ENCODE peak calls at places on chromosomes 13 and 19, in six cellular contexts. One of them, this sample, is unnamed.

GRCh38 chr19:34576292-34576691 is 94.7 kb downstream of the WTIP start:
- DNase-seq in neuronal stem cell: no peak
- DNase-seq in IMR-90: no peak
- DNase-seq in AG04450: no peak
- DNase-seq in heart right ventricle: no peak
- DNase-seq in K562: no peak
- DNase-seq in this sample: no peak

GRCh38 chr13:35984287-35984686 is 146.9 kb downstream of the DCLK1 start:
- DNase-seq in AG04450: no peak
- DNase-seq in IMR-90: no peak
- DNase-seq in K562: no peak
- DNase-seq in heart right ventricle: no peak
- DNase-seq in neuronal stem cell: no peak
- DNase-seq in this sample: no peak

GRCh38 chr19:42546831-42547500 is 18.7 kb upstream of the CEACAM1 start:
- DNase-seq in K562: no peak
- DNase-seq in AG04450: no peak
- DNase-seq in IMR-90: no peak
- DNase-seq in neuronal stem cell: no peak
- DNase-seq in heart right ventricle: no peak
- DNase-seq in this sample: no peak

GRCh38 chr19:10339380-10339960 is at the start of gene ICAM3:
- DNase-seq in AG04450: no peak
- DNase-seq in neuronal stem cell: no peak
- DNase-seq in heart right ventricle: no peak
- DNase-seq in K562: no peak
- DNase-seq in IMR-90: no peak
- DNase-seq in this sample: no peak

GRCh38 chr13:36673838-36674326 is at the start of gene SERTM1:
- DNase-seq in neuronal stem cell: peak; percentile 82
- DNase-seq in heart right ventricle: peak; percentile 49
- DNase-seq in AG04450: no peak
- DNase-seq in K562: no peak
- DNase-seq in IMR-90: no peak
- DNase-seq in this sample: no peak

GRCh38 chr13:36282818-36283432 is 14.7 kb downstream of the CCDC169 start:
- DNase-seq in heart right ventricle: no peak
- DNase-seq in K562: peak; percentile 25
- DNase-seq in AG04450: peak; percentile 4
- DNase-seq in neuronal stem cell: peak; percentile 12
- DNase-seq in IMR-90: peak; percentile 57
- DNase-seq in this sample: no peak

GRCh38 chr13:99312493-99312883 is 5.3 kb upstream of the GPR183 start:
- DNase-seq in IMR-90: peak; percentile 39
- DNase-seq in heart right ventricle: peak; percentile 31
- DNase-seq in K562: no peak
- DNase-seq in AG04450: no peak
- DNase-seq in neuronal stem cell: no peak
- DNase-seq in this sample: no peak

GRCh38 chr13:78649997-78650724 is 8.8 kb downstream of the OBI1 start:
- DNase-seq in heart right ventricle: no peak
- DNase-seq in K562: peak; percentile 24
- DNase-seq in AG04450: no peak
- DNase-seq in neuronal stem cell: no peak
- DNase-seq in IMR-90: no peak
- DNase-seq in this sample: no peak

GRCh38 chr13:97445504-97446187 is 11.7 kb downstream of the RAP2A start:
- DNase-seq in heart right ventricle: no peak
- DNase-seq in neuronal stem cell: no peak
- DNase-seq in AG04450: no peak
- DNase-seq in IMR-90: no peak
- DNase-seq in K562: no peak
- DNase-seq in this sample: no peak

GRCh38 chr19:39401549-39402416 is 4.9 kb upstream of the ZFP36 start:
- DNase-seq in K562: peak; percentile 63
- DNase-seq in heart right ventricle: peak; percentile 31
- DNase-seq in AG04450: no peak
- DNase-seq in neuronal stem cell: no peak
- DNase-seq in IMR-90: peak; percentile 89
- DNase-seq in this sample: peak; percentile 89

GRCh38 chr19:39839678-39840327 is 5.8 kb upstream of the DYRK1B start:
- DNase-seq in heart right ventricle: no peak
- DNase-seq in neuronal stem cell: no peak
- DNase-seq in IMR-90: no peak
- DNase-seq in K562: peak; percentile 86
- DNase-seq in AG04450: no peak
- DNase-seq in this sample: no peak

GRCh38 chr13:110273254-110273653 is 33.7 kb downstream of the COL4A1 start:
- DNase-seq in IMR-90: no peak
- DNase-seq in AG04450: no peak
- DNase-seq in K562: no peak
- DNase-seq in neuronal stem cell: no peak
- DNase-seq in heart right ventricle: no peak
- DNase-seq in this sample: no peak

GRCh38 chr13:110274687-110275086 is 32.3 kb downstream of the COL4A1 start:
- DNase-seq in heart right ventricle: no peak
- DNase-seq in IMR-90: no peak
- DNase-seq in AG04450: no peak
- DNase-seq in neuronal stem cell: no peak
- DNase-seq in K562: no peak
- DNase-seq in this sample: no peak

GRCh38 chr13:110271313-110271712 is 35.6 kb downstream of the COL4A1 start:
- DNase-seq in neuronal stem cell: no peak
- DNase-seq in IMR-90: no peak
- DNase-seq in K562: no peak
- DNase-seq in heart right ventricle: no peak
- DNase-seq in AG04450: no peak
- DNase-seq in this sample: no peak

GRCh38 chr13:110272227-110272626 is 34.7 kb downstream of the COL4A1 start:
- DNase-seq in K562: no peak
- DNase-seq in heart right ventricle: no peak
- DNase-seq in neuronal stem cell: no peak
- DNase-seq in IMR-90: no peak
- DNase-seq in AG04450: no peak
- DNase-seq in this sample: no peak

GRCh38 chr13:110272651-110273050 is 34.3 kb downstream of the COL4A1 start:
- DNase-seq in neuronal stem cell: no peak
- DNase-seq in K562: no peak
- DNase-seq in heart right ventricle: no peak
- DNase-seq in AG04450: no peak
- DNase-seq in IMR-90: no peak
- DNase-seq in this sample: no peak
- H3K27ac ChIP-seq in neuronal stem cell: no peak overlapping the region
- H3K27ac ChIP-seq in K562: no peak overlapping the region
- H3K27ac ChIP-seq in heart right ventricle: no peak overlapping the region
- H3K27ac ChIP-seq in AG04450: no peak overlapping the region
- H3K27ac ChIP-seq in IMR-90: no peak overlapping the region
- H3K27ac ChIP-seq in this sample: no peak overlapping the region

GRCh38 chr13:76014618-76015315 is 378.6 kb downstream of the LMO7 start:
- DNase-seq in AG04450: no peak
- DNase-seq in heart right ventricle: no peak
- DNase-seq in neuronal stem cell: no peak
- DNase-seq in K562: no peak
- DNase-seq in IMR-90: peak; percentile 80
- DNase-seq in this sample: peak; percentile 36
- H3K27ac ChIP-seq in AG04450: peak overlapping the region; percentile 21
- H3K27ac ChIP-seq in heart right ventricle: peak overlapping the region; percentile 52
- H3K27ac ChIP-seq in neuronal stem cell: no peak overlapping the region
- H3K27ac ChIP-seq in K562: no peak overlapping the region
- H3K27ac ChIP-seq in IMR-90: no peak overlapping the region
- H3K27ac ChIP-seq in this sample: no peak overlapping the region

DNA sequence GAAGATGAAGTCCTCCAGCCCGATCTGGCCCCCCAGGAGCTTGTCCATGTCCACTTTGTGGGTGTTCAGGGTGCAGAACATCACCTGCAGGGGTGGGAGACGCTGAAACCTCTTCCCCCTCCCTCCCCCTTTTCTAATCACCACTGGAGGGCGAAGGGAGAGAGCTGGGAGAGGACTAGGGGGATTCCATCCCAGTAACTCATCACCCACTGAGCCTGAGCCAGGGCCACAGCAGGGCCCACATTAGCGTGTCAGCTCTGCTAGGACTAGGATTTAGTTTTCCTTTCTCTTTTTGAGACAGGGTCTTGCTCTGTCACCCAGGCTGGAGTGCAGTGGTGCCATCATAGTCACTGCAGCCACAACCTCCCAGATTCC is 5.5 kb upstream of the PTGER1 start:
- DNase-seq in heart right ventricle: no peak
- DNase-seq in AG04450: peak; percentile 29
- DNase-seq in K562: no peak
- DNase-seq in neuronal stem cell: no peak
- DNase-seq in IMR-90: peak; percentile 85
- DNase-seq in this sample: no peak
- H3K27ac ChIP-seq in heart right ventricle: no peak overlapping the region
- H3K27ac ChIP-seq in AG04450: peak overlapping the region; percentile 61
- H3K27ac ChIP-seq in K562: no peak overlapping the region
- H3K27ac ChIP-seq in neuronal stem cell: no peak overlapping the region
- H3K27ac ChIP-seq in IMR-90: peak overlapping the region; percentile 4
- H3K27ac ChIP-seq in this sample: no peak overlapping the region

DNA sequence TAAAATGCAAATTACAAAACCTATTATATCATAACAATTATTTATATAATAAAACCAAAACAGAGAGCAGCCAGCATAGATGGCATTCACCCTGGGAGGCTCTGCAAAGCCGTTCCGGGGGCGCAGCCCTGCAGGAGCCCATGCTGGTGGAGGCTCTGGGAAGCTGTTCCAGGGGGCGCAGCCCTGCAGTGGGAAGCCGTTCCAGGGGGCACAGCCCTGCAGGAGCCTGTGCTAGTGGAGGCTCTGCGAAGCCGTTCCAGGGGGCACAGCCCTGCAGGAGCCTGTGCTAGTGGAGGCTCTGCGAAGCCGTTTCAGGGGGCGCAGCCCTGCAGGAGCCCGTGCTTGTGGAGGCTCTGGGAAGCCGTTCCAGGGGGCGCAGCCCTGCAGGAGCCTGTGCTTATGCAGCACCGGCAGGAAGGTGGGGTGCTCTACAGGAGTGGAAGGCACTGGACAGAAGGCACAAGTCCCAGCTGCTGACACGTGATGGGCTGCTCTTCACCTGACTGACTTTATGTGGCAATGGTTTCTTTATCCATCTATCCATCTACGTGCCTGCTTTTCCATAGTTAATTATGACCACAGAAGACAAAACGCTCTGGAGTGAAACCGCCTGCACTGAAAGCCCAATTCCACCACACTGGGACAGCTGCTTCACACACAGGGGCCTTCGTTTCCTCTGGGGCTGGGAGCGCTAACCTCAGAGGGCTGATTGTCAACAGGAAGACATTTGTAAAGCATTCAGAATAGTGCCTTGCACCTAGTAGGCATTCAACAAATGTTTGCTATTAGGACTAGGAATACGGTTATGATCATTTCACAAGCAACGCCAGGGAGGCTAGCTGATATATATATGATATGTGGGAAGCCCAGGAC is 23.7 kb downstream of the PCID2 start:
- DNase-seq in heart right ventricle: no peak
- DNase-seq in K562: no peak
- DNase-seq in neuronal stem cell: no peak
- DNase-seq in IMR-90: no peak
- DNase-seq in AG04450: no peak
- DNase-seq in this sample: no peak
- H3K27ac ChIP-seq in heart right ventricle: no peak overlapping the region
- H3K27ac ChIP-seq in K562: no peak overlapping the region
- H3K27ac ChIP-seq in neuronal stem cell: no peak overlapping the region
- H3K27ac ChIP-seq in IMR-90: peak overlapping the region; percentile 30
- H3K27ac ChIP-seq in AG04450: no peak overlapping the region
- H3K27ac ChIP-seq in this sample: no peak overlapping the region

DNA sequence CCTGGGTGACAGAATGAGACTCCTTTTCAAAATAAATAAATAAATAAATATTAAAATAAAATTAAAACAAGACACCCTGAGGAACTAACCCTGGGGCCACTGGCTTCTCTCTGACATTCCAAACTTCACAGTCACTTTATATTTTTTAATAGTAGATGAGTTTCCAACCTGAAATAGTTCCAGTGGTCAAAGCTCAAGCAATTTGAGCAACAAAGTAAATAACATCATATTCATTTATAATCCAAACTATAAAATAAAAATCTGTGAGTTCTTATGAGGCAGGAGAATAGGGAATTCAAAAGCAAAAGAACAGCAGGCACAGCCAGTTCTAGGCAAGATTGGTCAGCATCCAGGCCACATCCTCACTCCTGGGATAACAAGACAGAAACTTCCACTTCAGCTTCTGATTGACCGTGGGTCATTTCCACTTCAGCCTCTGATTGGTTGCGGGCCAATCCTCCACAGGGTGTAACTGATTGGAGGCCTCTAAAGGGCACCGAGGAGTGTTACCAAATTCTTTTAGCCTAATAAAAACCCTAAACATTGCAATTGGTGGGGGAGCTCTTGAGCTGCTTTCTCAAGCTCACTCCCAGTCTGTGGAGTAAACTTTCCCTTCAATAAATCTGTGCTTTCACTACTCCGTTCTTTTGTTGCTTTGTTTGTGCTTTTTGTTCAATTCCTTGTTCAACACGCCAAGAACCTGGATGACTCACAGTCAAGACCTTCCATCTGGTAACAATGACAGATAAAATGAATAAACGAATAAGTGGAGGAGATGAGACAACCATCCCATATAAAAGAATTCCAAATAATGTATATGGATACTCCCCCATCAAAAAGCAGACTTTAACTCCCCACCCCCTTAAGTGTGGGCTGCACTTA is 42.5 kb upstream of the AMER2 start:
- DNase-seq in heart right ventricle: peak; percentile 16
- DNase-seq in neuronal stem cell: no peak
- DNase-seq in K562: no peak
- DNase-seq in IMR-90: peak; percentile 21
- DNase-seq in AG04450: no peak
- DNase-seq in this sample: no peak
- H3K27ac ChIP-seq in heart right ventricle: peak overlapping the region; percentile 30
- H3K27ac ChIP-seq in neuronal stem cell: no peak overlapping the region
- H3K27ac ChIP-seq in K562: no peak overlapping the region
- H3K27ac ChIP-seq in IMR-90: no peak overlapping the region
- H3K27ac ChIP-seq in AG04450: no peak overlapping the region
- H3K27ac ChIP-seq in this sample: peak overlapping the region; percentile 28

GRCh38 chr19:55527197-55528029 is 9.5 kb downstream of the SBK2 start:
- DNase-seq in heart right ventricle: no peak
- DNase-seq in K562: no peak
- DNase-seq in neuronal stem cell: no peak
- DNase-seq in IMR-90: no peak
- DNase-seq in AG04450: no peak
- DNase-seq in this sample: no peak
- H3K27ac ChIP-seq in heart right ventricle: no peak overlapping the region
- H3K27ac ChIP-seq in K562: no peak overlapping the region
- H3K27ac ChIP-seq in neuronal stem cell: no peak overlapping the region
- H3K27ac ChIP-seq in IMR-90: no peak overlapping the region
- H3K27ac ChIP-seq in AG04450: no peak overlapping the region
- H3K27ac ChIP-seq in this sample: no peak overlapping the region